ENCODE peak calls at places on chromosomes 3 and 15, in ten cellular contexts. G is left ventricle myocardium inferior; A is activated CD8-positive, alpha-beta T cell treated with anti-CD3 and anti-CD28 coated beads for 36 hours; T is H9; Z is HFFc6; I is IMR-90; S is H1; W is chondrocyte; D is LNCaP clone FGC; U is PC-3. L is an unnamed sample.

GRCh38 chr3:105957722-105958121 is 88.9 kb upstream of the CBLB start:
- DNase-seq in G (no peak), A (no peak), T (no peak), Z (peak), I (peak), S (no peak), W (no peak), D (no peak), U (peak), L (no peak)

GRCh38 chr3:52194541-52195296 is 3.2 kb upstream of the ALAS1 start:
- DNase-seq in G (peak), A (no peak), T (no peak), Z (no peak), I (peak), S (no peak), W (no peak), D (no peak), U (no peak), L (no peak)

GRCh38 chr3:10553586-10554235 is 48.3 kb upstream of the ATP2B2 start:
- DNase-seq in G (no peak), A (no peak), T (peak), Z (no peak), I (no peak), S (peak), W (no peak), D (no peak), U (no peak), L (no peak)

GRCh38 chr3:4656059-4656458 is 162.9 kb downstream of the ITPR1 start:
- DNase-seq in G (peak), A (peak), T (peak), Z (peak), I (peak), S (peak), W (no peak), D (no peak), U (peak), L (no peak)

GRCh38 chr3:127678315-127678599 is 5.5 kb downstream of the ABTB1 start:
- DNase-seq in G (no peak), A (no peak), T (peak), Z (no peak), I (no peak), S (no peak), W (no peak), D (no peak), U (no peak), L (no peak)

GRCh38 chr3:150399060-150399459 is 9.0 kb upstream of the TSC22D2 start:
- DNase-seq in G (no peak), A (no peak), T (no peak), Z (no peak), I (no peak), S (no peak), W (no peak), D (no peak), U (no peak), L (no peak)

GRCh38 chr3:115401298-115401697 is 222.0 kb upstream of the GAP43 start:
- DNase-seq in G (no peak), A (no peak), T (no peak), Z (peak), I (peak), S (no peak), W (no peak), D (no peak), U (no peak), L (no peak)

GRCh38 chr3:39284457-39284881 is 4.6 kb upstream of the CX3CR1 start:
- DNase-seq in G (no peak), A (no peak), T (no peak), Z (no peak), I (no peak), S (no peak), W (no peak), D (no peak), U (no peak), L (no peak)

GRCh38 chr15:63323798-63324651 is 46.6 kb downstream of the APH1B start:
- DNase-seq in G (no peak), A (peak), T (no peak), Z (no peak), I (no peak), S (no peak), W (no peak), D (no peak), U (no peak), L (no peak)

GRCh38 chr3:14921811-14922705 is 25.3 kb upstream of the NR2C2 start:
- DNase-seq in G (no peak), A (no peak), T (no peak), Z (no peak), I (peak), S (no peak), W (no peak), D (no peak), U (peak), L (peak)

GRCh38 chr15:90529369-90530249 is at the start of gene CRTC3:
- DNase-seq in G (peak), A (peak), T (peak), Z (peak), I (peak), S (no peak), W (no peak), D (no peak), U (peak), L (peak)

GRCh38 chr15:77980094-77980493 is 97.4 kb downstream of the TBC1D2B start:
- DNase-seq in G (no peak), A (no peak), T (no peak), Z (no peak), I (no peak), S (no peak), W (no peak), D (no peak), U (no peak), L (no peak)

GRCh38 chr3:48739955-48740823 is 23.2 kb upstream of the IP6K2 start:
- DNase-seq in G (peak), A (peak), T (peak), Z (peak), I (peak), S (peak), W (peak), D (peak), U (peak), L (peak)

GRCh38 chr15:28888900-28889299 is 3.1 kb downstream of the APBA2 start:
- DNase-seq in G (no peak), A (no peak), T (no peak), Z (no peak), I (no peak), S (no peak), W (peak), D (no peak), U (no peak), L (no peak)

GRCh38 chr3:33787328-33788009 is 11.0 kb upstream of the PDCD6IP start:
- DNase-seq in G (peak), A (peak), T (peak), Z (peak), I (peak), S (no peak), W (no peak), D (peak), U (peak), L (peak)

GRCh38 chr3:32238816-32239637 is 547 bp downstream of the CMTM8 start:
- DNase-seq in G (peak), A (peak), T (peak), Z (no peak), I (peak), S (no peak), W (no peak), D (no peak), U (peak), L (peak)

GRCh38 chr3:129837057-129837631 is 56.4 kb downstream of the TMCC1 start:
- DNase-seq in G (no peak), A (no peak), T (no peak), Z (no peak), I (peak), S (no peak), W (no peak), D (no peak), U (no peak), L (no peak)

GRCh38 chr3:50612234-50612972 is 829 bp upstream of the CISH start:
- DNase-seq in G (no peak), A (no peak), T (no peak), Z (no peak), I (no peak), S (no peak), W (no peak), D (no peak), U (no peak), L (no peak)

GRCh38 chr3:184727357-184728060 is 15.6 kb upstream of the MAGEF1 start:
- DNase-seq in G (peak), A (peak), T (peak), Z (peak), I (peak), S (peak), W (no peak), D (no peak), U (peak), L (peak)

GRCh38 chr3:72082121-72082715 is 297.3 kb upstream of the PROK2 start:
- DNase-seq in G (no peak), A (no peak), T (no peak), Z (no peak), I (no peak), S (no peak), W (no peak), D (no peak), U (no peak), L (peak)

GRCh38 chr3:107452436-107452835 is 70.3 kb upstream of the BBX start:
- DNase-seq in G (no peak), A (no peak), T (no peak), Z (peak), I (peak), S (no peak), W (no peak), D (no peak), U (peak), L (no peak)

GRCh38 chr15:78389356-78389755 is 48.7 kb upstream of the IREB2 start:
- DNase-seq in G (no peak), A (no peak), T (no peak), Z (peak), I (no peak), S (no peak), W (peak), D (no peak), U (no peak), L (no peak)

GRCh38 chr3:194134231-194134756 is 1.7 kb upstream of the HES1 start:
- DNase-seq in G (peak), A (peak), T (no peak), Z (peak), I (no peak), S (no peak), W (peak), D (no peak), U (no peak), L (peak)

GRCh38 chr3:111392911-111393351 is 149.1 kb upstream of the CD96 start:
- DNase-seq in G (no peak), A (peak), T (no peak), Z (no peak), I (no peak), S (no peak), W (no peak), D (no peak), U (peak), L (no peak)

GRCh38 chr15:29613951-29614382 is 208.3 kb downstream of the TJP1 start:
- DNase-seq in G (no peak), A (no peak), T (peak), Z (no peak), I (no peak), S (no peak), W (no peak), D (no peak), U (peak), L (no peak)

GRCh38 chr3:143307613-143308183 is 188.1 kb downstream of the CHST2 start:
- DNase-seq in G (no peak), A (peak), T (no peak), Z (no peak), I (peak), S (no peak), W (no peak), D (no peak), U (peak), L (peak)

GRCh38 chr3:69669070-69669469 is 70.2 kb upstream of the MITF start:
- DNase-seq in G (no peak), A (no peak), T (no peak), Z (no peak), I (no peak), S (no peak), W (no peak), D (peak), U (peak), L (no peak)

DNA sequence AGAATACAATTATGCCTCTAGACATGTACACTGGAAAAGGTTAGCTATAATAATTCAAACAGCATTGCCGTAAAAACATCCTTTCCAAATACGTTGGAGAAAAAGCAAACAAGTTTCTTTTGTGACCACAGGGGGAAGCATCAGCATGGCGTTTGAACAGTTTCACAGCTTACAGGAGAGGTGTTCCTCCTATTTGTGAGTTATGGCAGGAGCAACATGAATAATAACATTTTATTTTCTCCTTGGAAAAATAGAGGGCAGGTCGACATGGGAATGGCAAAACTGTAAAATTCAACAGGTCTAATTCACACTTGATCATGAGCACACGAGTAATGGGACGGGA is 39.7 kb upstream of the GADL1 start:
- DNase-seq in G (no peak), A (peak), T (no peak), Z (peak), I (peak), S (peak), W (no peak), D (peak), U (peak), L (no peak)
- TF ChIP-seq CTCF in G (peak), A (peak), T (peak), Z (peak), I (peak), S (peak), W (peak), D (peak), U (peak), L (no peak)

DNA sequence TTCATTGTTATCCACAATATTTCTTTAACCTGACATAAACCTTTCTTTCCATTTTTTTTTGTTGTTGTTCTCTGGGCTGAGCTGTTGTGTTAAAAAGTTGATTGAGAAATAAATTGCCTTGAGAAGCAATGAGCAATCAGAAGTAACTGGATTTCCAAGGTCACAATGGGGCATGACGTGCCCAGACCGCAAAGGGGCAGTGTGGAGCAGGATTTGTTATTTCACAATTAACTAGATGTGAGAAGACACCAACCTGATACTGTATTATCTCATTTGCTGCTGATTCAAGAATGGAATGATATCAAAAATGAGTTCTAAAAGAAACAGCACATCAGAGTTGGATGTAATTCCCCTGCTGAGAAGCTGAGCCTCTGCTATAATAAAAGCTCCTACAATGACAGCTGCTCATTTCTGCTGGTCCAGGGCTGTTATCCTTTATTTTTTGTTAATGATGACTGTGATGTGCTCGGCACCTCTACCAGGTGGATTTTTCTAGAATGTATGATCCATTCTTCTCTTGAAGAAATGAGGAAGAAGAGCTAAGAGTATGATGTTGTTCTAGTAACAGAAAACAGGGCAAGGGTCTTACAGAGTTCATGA is 28.1 kb downstream of the CPNE4 start:
- DNase-seq in G (no peak), A (peak), T (peak), Z (peak), I (peak), S (no peak), W (no peak), D (no peak), U (peak), L (peak)
- TF ChIP-seq CTCF in G (peak), A (peak), T (peak), Z (peak), I (peak), S (peak), W (peak), D (peak), U (peak), L (peak)

DNA sequence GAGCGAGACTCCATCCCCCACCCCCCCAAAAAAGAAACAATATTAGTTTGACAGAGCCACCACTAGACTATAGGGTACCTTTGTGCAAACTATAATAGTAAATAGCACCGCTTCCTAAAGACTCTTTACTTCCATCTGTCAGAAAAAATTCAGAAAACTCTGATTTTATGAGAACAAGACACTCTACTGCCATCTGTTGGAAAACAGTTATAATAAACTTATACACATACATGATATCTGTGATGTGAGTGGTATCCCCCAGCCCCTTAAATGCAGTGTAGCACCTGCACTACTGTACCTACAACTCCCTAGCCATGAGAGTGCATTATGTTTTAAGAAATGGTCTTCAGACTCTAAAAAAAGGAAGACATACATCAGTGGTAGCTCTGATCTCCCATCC is 47.1 kb upstream of the CTDSPL start:
- DNase-seq in G (no peak), A (no peak), T (no peak), Z (peak), I (peak), S (no peak), W (no peak), D (no peak), U (peak), L (peak)
- TF ChIP-seq CTCF in G (peak), A (peak), T (peak), Z (peak), I (peak), S (peak), W (peak), D (peak), U (peak), L (peak)

GRCh38 chr3:13041113-13041776 is 32.0 kb downstream of the IQSEC1 start:
- DNase-seq in G (no peak), A (no peak), T (no peak), Z (no peak), I (no peak), S (no peak), W (no peak), D (no peak), U (no peak), L (no peak)

GRCh38 chr3:13043656-13044055 is 29.6 kb downstream of the IQSEC1 start:
- DNase-seq in G (no peak), A (no peak), T (no peak), Z (no peak), I (no peak), S (no peak), W (no peak), D (no peak), U (no peak), L (no peak)

GRCh38 chr3:13042932-13043275 is 30.3 kb downstream of the IQSEC1 start:
- DNase-seq in G (no peak), A (no peak), T (no peak), Z (no peak), I (no peak), S (no peak), W (no peak), D (no peak), U (no peak), L (no peak)

GRCh38 chr3:13040381-13041074 is 32.7 kb downstream of the IQSEC1 start:
- DNase-seq in G (no peak), A (peak), T (no peak), Z (no peak), I (no peak), S (no peak), W (no peak), D (no peak), U (no peak), L (peak)

DNA sequence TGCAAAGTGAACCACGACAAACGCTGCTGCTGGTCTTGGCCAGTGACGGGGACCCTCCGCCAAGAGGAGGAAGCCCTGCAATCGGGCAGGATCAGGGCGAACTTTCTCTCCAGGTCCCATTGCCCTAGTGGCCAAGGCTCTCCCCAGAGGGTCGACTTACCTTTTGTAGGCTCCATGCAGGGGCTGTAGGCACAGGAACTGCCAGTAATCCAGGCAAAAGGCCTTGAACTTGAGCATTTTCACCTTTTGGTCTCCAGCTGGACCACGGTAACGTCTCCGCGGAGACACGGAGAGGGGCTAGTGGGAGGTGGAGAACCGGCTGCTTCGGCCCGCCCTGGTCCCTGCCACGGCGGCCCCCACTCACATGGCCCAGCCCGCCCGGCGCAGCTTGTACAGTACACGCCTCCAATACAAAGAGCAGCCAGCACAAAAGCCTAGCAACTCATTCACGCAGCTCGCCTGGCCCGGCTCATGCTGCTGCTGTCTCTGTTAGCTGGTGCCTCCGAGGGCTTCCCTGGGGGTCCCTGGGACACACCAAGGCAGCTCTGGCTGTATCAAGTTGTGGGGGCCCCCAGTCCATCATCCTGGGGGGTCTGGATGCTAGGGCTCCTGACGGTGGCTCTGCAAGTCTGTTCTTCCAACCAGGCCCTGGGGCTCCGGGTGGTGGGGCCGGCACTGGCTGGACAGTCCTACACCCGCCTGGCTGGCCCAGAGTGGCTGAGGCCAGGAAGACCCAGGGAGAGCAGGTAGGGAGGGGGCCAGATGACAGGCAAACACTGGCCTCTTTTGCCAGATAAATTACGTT is 30.9 kb downstream of the IQSEC1 start:
- DNase-seq in G (no peak), A (no peak), T (no peak), Z (no peak), I (no peak), S (no peak), W (no peak), D (no peak), U (no peak), L (no peak)
- TF ChIP-seq CTCF in G (no peak), A (no peak), T (no peak), Z (no peak), I (no peak), S (no peak), W (no peak), D (no peak), U (no peak), L (no peak)

L was measured in GM13976.